ENCODE peak calls at places on chromosomes 6 and 20, in seven cellular contexts. Z, Q, N, K, T, O and U are unnamed samples.

GRCh38 chr6:42137192-42137753 is 5.1 kb downstream of the C6orf132 start:
- DNase-seq in Z (no peak), Q (no peak), N (no peak), K (no peak), T (no peak), O (peak), U (no peak)

GRCh38 chr6:56144538-56145324 is 102.6 kb downstream of the COL21A1 start:
- DNase-seq in Z (no peak), Q (no peak), N (no peak), K (no peak), T (no peak), O (no peak), U (no peak)

GRCh38 chr6:37988131-37988530 is 168.6 kb downstream of the ZFAND3 start:
- DNase-seq in Z (no peak), Q (no peak), N (no peak), K (no peak), T (no peak), O (no peak), U (no peak)

GRCh38 chr20:13142143-13142542 is 78.9 kb upstream of the ISM1 start:
- DNase-seq in Z (no peak), Q (no peak), N (no peak), K (no peak), T (no peak), O (no peak), U (no peak)

GRCh38 chr20:35972445-35972844 is 4.1 kb downstream of the CNBD2 start:
- DNase-seq in Z (no peak), Q (no peak), N (no peak), K (peak), T (no peak), O (no peak), U (no peak)

GRCh38 chr6:151276112-151276745 is 36.5 kb downstream of the AKAP12 start:
- DNase-seq in Z (no peak), Q (no peak), N (no peak), K (no peak), T (peak), O (no peak), U (no peak)

GRCh38 chr6:101818056-101818455 is 424.5 kb downstream of the GRIK2 start:
- DNase-seq in Z (no peak), Q (no peak), N (no peak), K (no peak), T (no peak), O (no peak), U (no peak)

GRCh38 chr6:123022980-123023379 is 26.9 kb downstream of the CLVS2 start:
- DNase-seq in Z (no peak), Q (no peak), N (no peak), K (no peak), T (no peak), O (no peak), U (no peak)

GRCh38 chr6:148509152-148509571 is 166.5 kb downstream of the SASH1 start:
- DNase-seq in Z (no peak), Q (no peak), N (no peak), K (no peak), T (no peak), O (no peak), U (no peak)

GRCh38 chr6:111711989-111712388 is 106.3 kb upstream of the TRAF3IP2 start:
- DNase-seq in Z (no peak), Q (no peak), N (no peak), K (no peak), T (no peak), O (no peak), U (no peak)

GRCh38 chr6:99119109-99120031 is 171.6 kb upstream of the FBXL4 start:
- DNase-seq in Z (no peak), Q (no peak), N (no peak), K (peak), T (no peak), O (peak), U (no peak)

GRCh38 chr20:14288341-14289330 is 48.8 kb downstream of the FLRT3 start:
- DNase-seq in Z (no peak), Q (no peak), N (no peak), K (no peak), T (no peak), O (no peak), U (no peak)

GRCh38 chr20:34010405-34010895 is 16.7 kb downstream of the RALY start:
- DNase-seq in Z (no peak), Q (no peak), N (no peak), K (no peak), T (no peak), O (no peak), U (no peak)

GRCh38 chr20:45338121-45339030 is 9.8 kb downstream of the SDC4 start:
- DNase-seq in Z (no peak), Q (no peak), N (no peak), K (no peak), T (no peak), O (no peak), U (no peak)

GRCh38 chr6:37354526-37355384 is 972 bp downstream of the RNF8 start:
- DNase-seq in Z (peak), Q (no peak), N (no peak), K (no peak), T (peak), O (peak), U (peak)

GRCh38 chr20:4625687-4626086 is 96.0 kb upstream of the PRND start:
- DNase-seq in Z (no peak), Q (no peak), N (no peak), K (no peak), T (no peak), O (no peak), U (no peak)

GRCh38 chr6:111871207-111871606 is 2.0 kb downstream of the FYN start:
- DNase-seq in Z (no peak), Q (no peak), N (no peak), K (no peak), T (no peak), O (peak), U (no peak)